ENCODE peak calls at places on chromosome 5, in four cellular contexts. B, Z, L and M are unnamed samples.
A peak's percentile ranks its signal among the peaks of the same experiment; 100 is the strongest.

GRCh38 chr5:124669956-124670671 is 76.3 kb downstream of the ZNF608 start:
- DNase-seq in B (peak; percentile 66), Z (no peak), L (no peak), M (no peak)

GRCh38 chr5:176748073-176748966 is 62.0 kb upstream of the UNC5A start:
- DNase-seq in B (peak; percentile 21), Z (no peak), L (no peak), M (no peak)

GRCh38 chr5:5199460-5199859 is 59.3 kb downstream of the ADAMTS16 start:
- DNase-seq in B (no peak), Z (no peak), L (peak; percentile 3), M (no peak)

GRCh38 chr5:151684690-151685361 is 1.9 kb downstream of the SPARC start:
- DNase-seq in B (peak; percentile 88), Z (no peak), L (peak; percentile 94), M (peak; percentile 54)

GRCh38 chr5:150645070-150645700 is 4.7 kb downstream of the SYNPO start:
- DNase-seq in B (peak; percentile 47), Z (no peak), L (no peak), M (peak; percentile 95)

GRCh38 chr5:101160002-101160401 is 256.9 kb upstream of the ST8SIA4 start:
- DNase-seq in B (no peak), Z (no peak), L (no peak), M (no peak)

GRCh38 chr5:156103116-156103860 is 223.7 kb upstream of the SGCD start:
- DNase-seq in B (no peak), Z (no peak), L (no peak), M (no peak)

GRCh38 chr5:28415791-28416443 is 1377.5 kb upstream of the CDH9 start:
- DNase-seq in B (peak; percentile 43), Z (no peak), L (no peak), M (no peak)

GRCh38 chr5:112549605-112550161 is 130.6 kb upstream of the EPB41L4A start:
- DNase-seq in B (no peak), Z (peak; percentile 10), L (no peak), M (no peak)

GRCh38 chr5:143850050-143850713 is 38.2 kb downstream of the HMHB1 start:
- DNase-seq in B (no peak), Z (peak; percentile 28), L (no peak), M (no peak)

GRCh38 chr5:86997501-86997900 is 270.2 kb upstream of the RASA1 start:
- DNase-seq in B (no peak), Z (no peak), L (no peak), M (no peak)

GRCh38 chr5:151066920-151067319 is 13.9 kb downstream of the TNIP1 start:
- DNase-seq in B (no peak), Z (no peak), L (no peak), M (no peak)

GRCh38 chr5:136810198-136810823 is 445.0 kb upstream of the TRPC7 start:
- DNase-seq in B (peak; percentile 76), Z (no peak), L (no peak), M (no peak)

GRCh38 chr5:80763211-80763610 is 108.4 kb upstream of the DHFR start:
- DNase-seq in B (peak; percentile 52), Z (no peak), L (no peak), M (no peak)

GRCh38 chr5:116042375-116042774 is 10.1 kb downstream of the ARL14EPL start:
- DNase-seq in B (no peak), Z (no peak), L (no peak), M (no peak)

GRCh38 chr5:119353686-119354366 is 2.0 kb upstream of the TNFAIP8 start:
- DNase-seq in B (no peak), Z (peak; percentile 61), L (no peak), M (peak; percentile 48)

GRCh38 chr5:154367101-154367500 is 78.7 kb upstream of the SAP30L start:
- DNase-seq in B (peak; percentile 90), Z (no peak), L (no peak), M (no peak)

GRCh38 chr5:132473019-132473531 is 17.5 kb downstream of the IRF1 start:
- DNase-seq in B (no peak), Z (peak; percentile 75), L (no peak), M (no peak)

GRCh38 chr5:150001660-150002493 is 1.3 kb downstream of the HMGXB3 start:
- DNase-seq in B (peak; percentile 72), Z (peak; percentile 85), L (peak; percentile 78), M (peak; percentile 82)

GRCh38 chr5:132746592-132747063 is 598 bp upstream of the CCNI2 start:
- DNase-seq in B (no peak), Z (no peak), L (peak; percentile 91), M (no peak)

GRCh38 chr5:41787257-41787656 is 83.0 kb downstream of the OXCT1 start:
- DNase-seq in B (no peak), Z (peak; percentile 83), L (peak; percentile 12), M (no peak)

GRCh38 chr5:125497651-125498050 is 751.2 kb upstream of the ZNF608 start:
- DNase-seq in B (no peak), Z (no peak), L (no peak), M (no peak)

GRCh38 chr5:179615203-179615602 is 8.3 kb downstream of the HNRNPH1 start:
- DNase-seq in B (no peak), Z (no peak), L (no peak), M (peak; percentile 47)

GRCh38 chr5:30051976-30052375 is 1141.5 kb upstream of the CDH6 start:
- DNase-seq in B (no peak), Z (no peak), L (no peak), M (no peak)

GRCh38 chr5:139658928-139659667 is 10.9 kb downstream of the CXXC5 start:
- DNase-seq in B (peak; percentile 62), Z (no peak), L (peak; percentile 57), M (peak; percentile 96)

GRCh38 chr5:139657363-139658321 is 9.5 kb downstream of the CXXC5 start:
- DNase-seq in B (no peak), Z (no peak), L (no peak), M (peak; percentile 94)

GRCh38 chr5:139660105-139660915 is 12.2 kb downstream of the CXXC5 start:
- DNase-seq in B (peak; percentile 76), Z (no peak), L (no peak), M (peak; percentile 90)

GRCh38 chr5:139659673-139660072 is 11.5 kb downstream of the CXXC5 start:
- DNase-seq in B (no peak), Z (no peak), L (peak; percentile 63), M (no peak)

DNA sequence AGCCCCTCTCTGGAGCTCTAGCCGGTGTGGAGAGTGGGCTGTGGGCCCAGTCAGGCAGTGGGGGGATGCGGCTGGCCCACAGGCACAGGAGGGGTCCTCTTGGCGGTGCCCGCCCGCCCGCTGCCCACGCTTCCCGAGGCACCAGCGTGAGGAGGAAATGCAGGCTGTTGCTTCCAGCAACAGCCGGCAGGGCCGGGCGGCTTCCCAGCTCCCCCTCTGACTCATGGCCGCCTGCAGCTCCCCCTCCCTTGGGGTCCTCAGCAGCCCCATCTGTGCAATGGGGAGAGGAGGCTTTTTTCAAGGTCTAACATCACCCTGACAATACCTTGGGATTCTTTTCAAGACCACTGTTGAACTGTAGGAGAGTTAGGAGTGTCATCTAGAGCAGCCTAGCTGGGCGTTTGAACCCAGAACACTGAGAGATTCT is 10.4 kb downstream of the CXXC5 start:
- DNase-seq in B (no peak), Z (no peak), L (no peak), M (peak; percentile 93)
- H3K79me2 ChIP-seq in B (peaks cover 73% of the 10 kb centered on the region), Z (peaks cover 99% of the 10 kb centered on the region), L (peaks cover 97% of the 10 kb centered on the region), M (peaks cover 85% of the 10 kb centered on the region)

GRCh38 chr5:2169862-2170820 is 287.4 kb upstream of the IRX4 start:
- DNase-seq in B (no peak), Z (no peak), L (no peak), M (peak; percentile 6)
- H3K27me3 ChIP-seq in B (no peaks in the 10 kb centered on the region), Z (peaks cover 11% of the 10 kb centered on the region), L (no peaks in the 10 kb centered on the region), M (no peaks in the 10 kb centered on the region)

DNA sequence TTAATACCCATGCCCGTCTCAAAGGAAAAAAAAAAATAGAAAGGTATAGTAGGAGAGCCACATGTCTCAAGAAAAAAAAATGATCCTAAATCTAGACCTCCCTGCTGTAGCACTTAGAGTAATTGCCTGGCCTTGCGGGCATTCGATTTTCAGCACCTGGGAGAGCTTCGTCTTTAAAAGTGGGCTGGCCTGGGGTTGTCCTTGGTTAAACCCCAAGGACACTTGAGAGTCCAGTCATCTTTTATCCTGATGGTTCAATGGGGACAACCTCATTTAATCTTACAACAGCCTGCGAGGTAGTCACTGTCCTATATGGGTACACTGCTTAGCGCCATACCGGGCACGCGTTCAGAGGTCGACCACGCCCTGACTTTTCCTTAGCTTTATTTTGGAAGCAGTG is 60.1 kb downstream of the MAT2B start:
- DNase-seq in B (peak; percentile 4), Z (peak; percentile 17), L (peak; percentile 64), M (peak; percentile 66)
- H3K4me3 ChIP-seq in B (peak overlapping the region; percentile 12), Z (peak overlapping the region; percentile 62), L (peak overlapping the region; percentile 61), M (peak overlapping the region; percentile 68)

GRCh38 chr5:17272111-17272510 is 54.7 kb downstream of the BASP1 start:
- DNase-seq in B (no peak), Z (no peak), L (peak; percentile 39), M (no peak)

GRCh38 chr5:17277907-17278306 is 60.5 kb downstream of the BASP1 start:
- DNase-seq in B (no peak), Z (no peak), L (no peak), M (no peak)

GRCh38 chr5:17276445-17276844 is 59.0 kb downstream of the BASP1 start:
- DNase-seq in B (no peak), Z (no peak), L (no peak), M (no peak)

GRCh38 chr5:17278931-17279330 is 61.5 kb downstream of the BASP1 start:
- DNase-seq in B (no peak), Z (no peak), L (no peak), M (no peak)

DNA sequence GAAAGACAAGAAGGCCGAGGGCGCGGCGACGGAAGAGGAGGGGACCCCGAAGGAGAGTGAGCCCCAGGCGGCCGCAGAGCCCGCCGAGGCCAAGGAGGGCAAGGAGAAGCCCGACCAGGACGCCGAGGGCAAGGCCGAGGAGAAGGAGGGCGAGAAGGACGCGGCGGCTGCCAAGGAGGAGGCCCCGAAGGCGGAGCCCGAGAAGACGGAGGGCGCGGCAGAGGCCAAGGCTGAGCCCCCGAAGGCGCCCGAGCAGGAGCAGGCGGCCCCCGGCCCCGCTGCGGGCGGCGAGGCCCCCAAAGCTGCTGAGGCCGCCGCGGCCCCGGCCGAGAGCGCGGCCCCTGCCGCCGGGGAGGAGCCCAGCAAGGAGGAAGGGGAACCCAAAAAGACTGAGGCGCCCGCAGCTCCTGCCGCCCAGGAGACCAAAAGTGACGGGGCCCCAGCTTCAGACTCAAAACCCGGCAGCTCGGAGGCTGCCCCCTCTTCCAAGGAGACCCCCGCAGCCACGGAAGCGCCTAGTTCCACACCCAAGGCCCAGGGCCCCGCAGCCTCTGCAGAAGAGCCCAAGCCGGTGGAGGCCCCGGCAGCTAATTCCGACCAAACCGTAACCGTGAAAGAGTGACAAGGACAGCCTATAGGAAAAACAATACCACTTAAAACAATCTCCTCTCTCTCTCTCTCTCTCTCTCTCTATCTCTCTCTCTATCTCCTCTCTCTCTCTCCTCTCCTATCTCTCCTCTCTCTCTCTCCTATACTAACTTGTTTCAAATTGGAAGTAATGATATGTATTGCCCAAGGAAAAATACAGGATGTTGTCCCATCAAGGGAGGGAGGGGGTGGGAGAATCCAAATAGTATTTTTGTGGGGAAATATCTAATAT is 58.1 kb downstream of the BASP1 start:
- DNase-seq in B (no peak), Z (no peak), L (no peak), M (no peak)
- H3K79me2 ChIP-seq in B (peaks cover 29% of the 10 kb centered on the region), Z (peaks cover 24% of the 10 kb centered on the region), L (peaks cover 42% of the 10 kb centered on the region), M (peaks cover 49% of the 10 kb centered on the region)